ENCODE peak calls at places on chromosomes 1 and 21, in eight cellular contexts. Y, M, X, O, Q, T, C and L are unnamed samples.

GRCh38 chr1:114219247-114219872 is 65.7 kb upstream of the SYT6 start:
- DNase-seq in C (no peak), Q (no peak), T (no peak), X (no peak), O (no peak), M (no peak), Y (no peak), L (no peak)

GRCh38 chr1:64849942-64850341 is 105.1 kb downstream of the RAVER2 start:
- DNase-seq in Y (no peak), C (no peak), X (no peak), Q (no peak), O (no peak), T (no peak), M (no peak), L (no peak)

GRCh38 chr1:205369621-205370230 is 13.0 kb upstream of the KLHDC8A start:
- DNase-seq in X (no peak), C (no peak), O (no peak), Y (no peak), T (no peak), Q (no peak), M (no peak), L (no peak)

GRCh38 chr1:121413817-121414216 is 229.0 kb downstream of the SRGAP2C start:
- DNase-seq in T (no peak), C (no peak), O (no peak), Q (no peak), X (no peak), M (no peak), Y (no peak), L (no peak)

GRCh38 chr1:246583056-246583440 is 16.8 kb downstream of the CNST start:
- DNase-seq in M (no peak), Q (no peak), X (no peak), O (no peak), T (no peak), Y (no peak), C (no peak), L (no peak)

GRCh38 chr1:119637719-119638118 is 10.3 kb downstream of the ZNF697 start:
- DNase-seq in O (no peak), X (no peak), Q (no peak), Y (no peak), C (no peak), T (no peak), M (no peak), L (no peak)

GRCh38 chr21:30676737-30677136 is 34.1 kb downstream of the KRTAP20-3 start:
- DNase-seq in X (no peak), O (no peak), Q (no peak), Y (no peak), M (no peak), C (no peak), T (no peak), L (no peak)

GRCh38 chr21:45513741-45514310 is 28.4 kb downstream of the SLC19A1 start:
- DNase-seq in O (no peak), Q (no peak), T (no peak), Y (no peak), C (no peak), M (no peak), X (no peak), L (no peak)

GRCh38 chr1:205959789-205960188 is 16.5 kb upstream of the SLC26A9 start:
- DNase-seq in Y (no peak), M (no peak), X (no peak), O (no peak), Q (no peak), T (no peak), C (no peak), L (no peak)

DNA sequence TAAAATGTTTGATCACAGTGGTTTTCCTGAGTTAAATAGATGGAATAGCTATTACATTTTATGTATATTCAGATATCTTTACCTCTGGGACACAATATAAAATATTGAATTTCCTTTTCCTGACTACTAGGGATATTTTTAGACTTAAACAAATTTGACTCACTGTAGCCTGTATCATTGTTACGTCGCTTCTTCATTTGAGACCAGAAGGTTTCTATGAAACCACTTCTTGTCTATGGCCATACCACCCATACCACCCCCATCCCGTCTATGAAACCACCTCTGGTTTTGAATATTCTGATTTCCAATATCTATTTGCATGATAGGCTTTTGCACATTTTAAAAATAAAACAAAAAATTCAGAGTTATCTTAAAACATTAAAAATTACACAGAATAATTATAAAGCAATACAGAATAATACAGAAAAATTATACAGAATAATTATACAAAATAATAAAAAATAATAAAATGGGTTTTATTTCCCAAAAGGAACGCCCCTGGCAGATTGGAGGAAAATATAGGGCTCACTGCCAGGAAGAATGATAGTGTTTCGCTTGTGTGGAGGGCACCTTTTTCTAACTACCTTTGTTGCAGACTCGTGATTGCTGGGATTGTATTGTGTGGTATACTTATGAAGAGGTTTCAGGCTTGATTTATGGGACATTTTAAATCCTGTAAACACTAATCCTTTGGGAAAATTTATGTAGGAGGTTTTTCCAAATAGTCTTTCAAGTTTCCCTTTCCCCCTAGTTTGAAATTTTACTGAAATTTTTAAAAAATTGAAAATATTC is 4.7 kb downstream of the SPEN start:
- DNase-seq in T (peak), C (no peak), Q (peak), O (no peak), X (no peak), Y (no peak), M (no peak), L (no peak)
- H3K4me3 ChIP-seq in T (peak), C (no peak), Q (no peak), O (no peak), X (no peak), Y (no peak), M (no peak), L (no peak)

DNA sequence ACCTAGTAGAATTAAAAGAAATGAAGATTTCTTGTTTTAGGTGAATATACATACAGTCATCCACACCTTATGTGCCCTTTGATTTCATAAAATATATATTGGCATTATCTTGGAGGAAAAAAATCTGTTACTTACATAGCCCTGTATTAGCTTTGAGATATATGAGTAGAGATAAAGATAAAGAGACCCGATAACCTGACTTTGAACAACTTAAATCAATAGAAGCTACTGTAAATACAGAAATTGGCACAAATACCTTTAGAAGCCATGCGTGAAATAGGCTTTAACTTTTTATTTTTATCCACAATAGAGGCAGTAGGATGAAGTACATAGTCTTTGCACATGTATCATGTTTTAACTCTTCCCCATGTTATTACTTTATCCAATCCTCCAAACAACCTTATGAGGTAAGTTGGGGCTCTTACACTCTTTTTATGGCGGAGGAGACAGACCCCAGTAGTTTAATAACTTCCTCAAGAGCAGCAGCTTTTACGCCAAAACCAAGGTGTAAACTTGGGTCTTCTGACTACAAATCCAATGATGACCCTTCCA is 2.0 kb downstream of the CD55 start:
- DNase-seq in X (no peak), Q (no peak), C (no peak), Y (no peak), T (no peak), O (no peak), M (no peak), L (no peak)
- H3K4me3 ChIP-seq in X (no peak), Q (no peak), C (peak), Y (peak), T (peak), O (peak), M (no peak), L (no peak)

GRCh38 chr1:168964478-168964877 is 142.0 kb upstream of the ATP1B1 start:
- DNase-seq in Q (no peak), C (no peak), Y (no peak), X (no peak), T (no peak), O (no peak), M (no peak), L (no peak)

GRCh38 chr1:168960595-168960994 is 145.9 kb upstream of the ATP1B1 start:
- DNase-seq in M (no peak), Y (no peak), T (no peak), Q (no peak), C (no peak), X (no peak), O (peak), L (no peak)

GRCh38 chr1:168970945-168971799 is 135.3 kb upstream of the ATP1B1 start:
- DNase-seq in X (no peak), Y (no peak), M (no peak), O (peak), T (no peak), Q (no peak), C (no peak), L (no peak)

GRCh38 chr1:168963596-168963995 is 142.9 kb upstream of the ATP1B1 start:
- DNase-seq in C (no peak), Q (no peak), M (no peak), Y (no peak), X (no peak), O (peak), T (no peak), L (no peak)

GRCh38 chr1:168966217-168966616 is 140.3 kb upstream of the ATP1B1 start:
- DNase-seq in X (no peak), Q (no peak), O (no peak), T (no peak), Y (no peak), C (no peak), M (no peak), L (no peak)
- H3K4me3 ChIP-seq in X (no peak), Q (no peak), O (no peak), T (no peak), Y (no peak), C (no peak), M (no peak), L (no peak)

DNA sequence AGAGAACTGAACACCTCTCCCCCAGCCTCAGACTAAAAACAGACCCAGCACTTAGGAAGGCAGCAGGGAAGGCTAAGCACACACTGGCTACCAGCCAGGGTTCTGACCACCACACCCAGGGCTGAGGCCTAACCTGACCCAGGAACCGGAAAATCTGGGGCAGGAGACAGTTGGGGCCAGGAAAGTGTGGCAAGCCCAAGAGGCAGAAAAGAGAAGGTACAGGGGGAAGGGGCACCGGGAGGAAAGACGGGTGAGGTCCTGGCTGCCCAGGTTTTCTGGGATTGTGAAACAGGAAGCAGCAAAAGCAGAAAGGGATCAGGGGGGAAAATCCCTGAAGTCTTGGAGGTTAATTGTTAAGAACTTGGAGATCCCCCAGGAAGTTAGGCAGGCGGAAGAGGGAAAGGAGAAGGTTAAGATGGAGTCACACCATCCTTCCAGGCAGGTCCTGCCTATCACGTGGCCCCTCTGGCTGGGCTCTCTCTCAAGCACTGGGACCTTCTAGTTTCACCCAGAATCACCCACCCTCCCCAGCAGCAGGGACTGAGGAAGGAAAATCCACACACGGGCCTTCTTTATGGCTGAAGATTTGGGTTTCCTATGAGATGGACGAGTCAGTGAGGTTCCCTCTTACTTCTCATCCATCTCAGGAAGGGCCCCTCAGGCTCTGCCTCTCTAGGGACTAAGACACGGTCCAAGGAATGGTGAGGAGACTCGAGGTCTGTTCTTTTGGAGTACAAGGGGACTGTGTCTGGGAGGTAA is 2.6 kb downstream of the HDGF start:
- DNase-seq in C (no peak), Y (peak), O (peak), T (peak), Q (no peak), M (peak), X (no peak), L (no peak)
- H3K4me3 ChIP-seq in C (peak), Y (peak), O (peak), T (peak), Q (peak), M (peak), X (peak), L (peak)

GRCh38 chr21:41283211-41283818 is 33.3 kb upstream of the FAM3B start:
- DNase-seq in O (no peak), M (peak), Q (peak), X (peak), Y (peak), C (peak), T (peak), L (peak)

GRCh38 chr21:41280115-41280919 is 36.3 kb upstream of the FAM3B start:
- DNase-seq in X (peak), Y (no peak), O (no peak), C (no peak), T (no peak), M (peak), Q (peak), L (peak)

GRCh38 chr21:41282412-41282811 is 34.2 kb upstream of the FAM3B start:
- DNase-seq in X (no peak), O (no peak), M (no peak), Y (no peak), C (no peak), Q (no peak), T (no peak), L (no peak)
- H3K4me3 ChIP-seq in X (no peak), O (no peak), M (no peak), Y (no peak), C (no peak), Q (no peak), T (no peak), L (no peak)

DNA sequence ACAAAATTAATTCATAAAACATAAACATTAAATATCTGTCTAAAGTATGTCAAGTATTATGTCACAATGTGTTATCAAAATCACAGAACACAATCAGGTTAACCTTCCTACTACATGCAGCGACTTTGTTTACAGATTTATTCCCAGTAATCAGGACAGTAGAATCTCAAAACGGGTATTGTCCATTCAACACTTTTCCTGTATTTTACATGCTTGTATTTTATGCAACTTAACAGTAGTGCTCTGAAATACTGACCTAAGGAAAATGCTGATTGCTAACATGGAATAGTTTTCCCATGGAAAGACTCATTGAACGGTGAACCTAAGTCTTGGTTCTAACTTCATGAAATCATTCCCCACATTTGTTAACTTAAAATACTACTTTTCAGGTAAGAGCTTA is 2.3 kb downstream of the SERBP1 start:
- DNase-seq in Q (no peak), T (no peak), C (no peak), O (no peak), X (no peak), Y (no peak), M (no peak), L (no peak)
- H3K4me3 ChIP-seq in Q (peak), T (peak), C (peak), O (peak), X (peak), Y (peak), M (peak), L (peak)

DNA sequence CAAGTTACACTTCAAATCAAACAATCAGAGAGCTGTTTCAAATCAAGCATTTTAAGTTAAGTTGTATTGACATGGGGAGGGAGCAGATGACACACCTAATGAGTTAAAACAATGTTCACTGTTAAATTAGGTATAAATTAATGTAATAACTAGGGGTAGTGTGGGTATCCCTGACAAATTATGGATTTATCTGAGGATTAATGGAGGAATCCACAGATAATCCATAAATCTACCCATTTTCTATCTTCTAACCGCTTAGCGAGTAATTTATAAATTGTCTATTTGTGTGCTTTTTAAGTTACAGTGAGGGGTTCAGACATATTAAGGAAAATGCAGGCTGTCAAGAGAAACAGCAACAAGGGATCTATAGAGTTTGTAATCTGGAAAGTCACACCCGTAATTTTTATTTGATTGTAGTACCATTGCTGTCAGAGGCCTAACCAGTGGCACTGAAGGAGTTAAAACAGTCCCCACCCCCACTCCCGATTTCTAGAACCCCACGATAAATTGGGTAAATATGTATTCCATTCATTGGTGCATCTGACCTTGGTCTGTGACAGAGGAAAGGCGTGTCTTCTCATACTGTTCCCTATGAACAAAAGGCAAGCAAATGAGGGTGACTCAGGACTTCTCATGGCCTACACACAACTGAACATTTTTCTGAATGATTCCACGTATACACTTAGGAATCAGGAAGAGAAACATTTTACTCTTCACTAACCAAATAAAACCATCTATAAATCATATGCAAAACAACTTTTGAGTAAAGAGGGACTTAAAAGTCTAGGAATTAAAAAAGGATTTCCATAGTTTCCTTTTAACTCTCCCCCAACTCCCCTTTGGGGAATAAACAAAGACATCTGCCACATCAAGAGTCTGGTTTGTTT is 7.4 kb downstream of the IRF2BP2 start:
- DNase-seq in T (peak), O (no peak), X (peak), Y (peak), C (no peak), Q (peak), M (peak), L (peak)
- H3K4me3 ChIP-seq in T (peak), O (peak), X (no peak), Y (peak), C (peak), Q (peak), M (peak), L (peak)

DNA sequence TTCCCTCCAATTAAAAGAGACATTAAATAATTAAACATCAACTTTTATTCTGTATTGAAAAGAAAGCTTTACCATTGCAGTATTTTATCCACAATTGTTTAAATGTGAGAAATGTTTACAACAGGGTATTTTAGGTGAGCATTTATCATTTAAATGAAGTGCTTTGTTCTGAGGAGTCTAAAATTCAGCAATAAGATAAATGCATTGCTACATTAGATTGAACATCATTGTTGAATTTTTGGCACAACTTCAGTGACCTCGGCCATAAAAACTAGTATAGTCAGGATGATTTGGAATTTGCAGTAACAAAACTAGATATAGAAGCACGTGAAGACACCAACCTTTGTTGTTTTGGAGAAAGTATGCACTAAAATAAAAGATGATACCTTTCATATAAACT is 692.9 kb downstream of the USP25 start:
- DNase-seq in Y (no peak), M (no peak), X (no peak), Q (peak), T (no peak), O (no peak), C (no peak), L (no peak)
- H3K4me3 ChIP-seq in Y (peak), M (peak), X (no peak), Q (no peak), T (no peak), O (peak), C (no peak), L (no peak)